ENCODE peak calls at places on chromosomes 4 and X, in five cellular contexts. L, J, K, F and H are unnamed samples.

GRCh38 chrX:37813570-37813969 is 33.7 kb downstream of the CYBB start:
- DNase-seq in L (no peak), F (no peak), J (no peak), K (no peak), H (no peak)

GRCh38 chr4:102174800-102175199 is 170.5 kb downstream of the SLC39A8 start:
- DNase-seq in J (no peak), F (peak; percentile 32), L (no peak), K (no peak), H (peak; percentile 72)

GRCh38 chrX:31179203-31179602 is 107.4 kb upstream of the FTHL17 start:
- DNase-seq in L (no peak), K (no peak), J (no peak), F (no peak), H (no peak)

GRCh38 chr4:168797738-168798375 is 212.2 kb downstream of the CBR4 start:
- DNase-seq in J (no peak), K (no peak), L (no peak), F (no peak), H (no peak)

GRCh38 chr4:36159208-36159607 is 85.1 kb downstream of the ARAP2 start:
- DNase-seq in F (no peak), L (no peak), J (no peak), K (no peak), H (no peak)

GRCh38 chr4:53644607-53645006 is 53.3 kb upstream of the LNX1 start:
- DNase-seq in F (no peak), K (no peak), L (no peak), J (no peak), H (no peak)

GRCh38 chr4:164935363-164935762 is 42.1 kb downstream of the TRIM61 start:
- DNase-seq in L (no peak), J (no peak), F (no peak), K (no peak), H (no peak)

GRCh38 chrX:153889123-153889522 is 3.1 kb upstream of the L1CAM start:
- DNase-seq in J (no peak), F (no peak), K (no peak), L (no peak), H (no peak)

GRCh38 chrX:67610282-67610681 is 66.5 kb downstream of the AR start:
- DNase-seq in F (no peak), K (no peak), J (no peak), L (no peak), H (no peak)

GRCh38 chr4:86036729-86037128 is 323.1 kb downstream of the MAPK10 start:
- DNase-seq in J (no peak), K (no peak), L (no peak), F (peak; percentile 69), H (peak; percentile 75)

GRCh38 chr4:11497972-11498371 is 69.3 kb upstream of the HS3ST1 start:
- DNase-seq in F (no peak), J (no peak), K (no peak), L (no peak), H (no peak)

GRCh38 chrX:25144043-25144940 is 128.5 kb upstream of the ARX start:
- DNase-seq in J (peak; percentile 78), K (peak; percentile 6), L (peak; percentile 42), F (peak; percentile 64), H (peak; percentile 63)

GRCh38 chrX:22365460-22365859 is 92.7 kb downstream of the CBLL2 start:
- DNase-seq in F (peak; percentile 91), K (no peak), L (no peak), J (no peak), H (peak; percentile 70)

GRCh38 chrX:113741744-113742143 is 842.1 kb upstream of the HTR2C start:
- DNase-seq in L (no peak), F (no peak), J (peak; percentile 20), K (no peak), H (peak; percentile 55)

GRCh38 chrX:76026292-76026691 is 146.6 kb upstream of the PBDC1 start:
- DNase-seq in F (no peak), K (no peak), L (no peak), J (no peak), H (no peak)

GRCh38 chr4:68591204-68591603 is 15.1 kb upstream of the UGT2B17 start:
- DNase-seq in F (no peak), K (no peak), L (no peak), J (no peak), H (no peak)

GRCh38 chrX:74438771-74439170 is 17.5 kb downstream of the SLC16A2 start:
- DNase-seq in F (no peak), K (no peak), L (no peak), J (no peak), H (no peak)

GRCh38 chrX:63751481-63751880 is 33.5 kb downstream of the ARHGEF9 start:
- DNase-seq in L (no peak), F (no peak), K (no peak), J (no peak), H (no peak)

GRCh38 chr4:73315091-73315490 is 56.5 kb upstream of the ANKRD17 start:
- DNase-seq in F (peak; percentile 70), L (no peak), K (no peak), J (no peak), H (peak; percentile 16)

GRCh38 chr4:127936974-127937373 is 28.0 kb downstream of the MFSD8 start:
- DNase-seq in L (no peak), F (peak; percentile 30), J (no peak), K (no peak), H (peak; percentile 48)

GRCh38 chrX:67563469-67564448 is 19.9 kb downstream of the AR start:
- DNase-seq in J (no peak), K (no peak), F (peak; percentile 52), L (no peak), H (peak; percentile 71)

GRCh38 chrX:114073926-114074325 is 510.0 kb upstream of the HTR2C start:
- DNase-seq in J (no peak), K (no peak), F (no peak), L (no peak), H (no peak)

GRCh38 chrX:136162827-136163427 is 15.6 kb downstream of the FHL1 start:
- DNase-seq in L (peak; percentile 55), K (peak; percentile 33), J (peak; percentile 37), F (peak; percentile 43), H (peak; percentile 64)
- TF ChIP-seq CTCF in L (peak; percentile 80), K (peak; percentile 55), J (peak; percentile 38), F (peak; percentile 72), H (peak; percentile 77)

GRCh38 chr4:82462415-82462831 is 32.0 kb downstream of the ENOPH1 start:
- DNase-seq in L (peak; percentile 81), J (peak; percentile 94), F (peak; percentile 86), K (peak; percentile 78), H (peak; percentile 93)
- TF ChIP-seq CTCF in L (peak; percentile 87), J (peak; percentile 78), F (peak; percentile 81), K (peak; percentile 71), H (peak; percentile 69)

GRCh38 chrX:72011734-72012133 is 101.1 kb downstream of the NHSL2 start:
- DNase-seq in L (no peak), J (no peak), F (no peak), K (no peak), H (no peak)
- TF ChIP-seq CTCF in L (no peak), J (no peak), F (no peak), K (no peak), H (no peak)

GRCh38 chrX:48676106-48676892 is 7.3 kb upstream of the WAS start:
- DNase-seq in K (peak; percentile 79), L (peak; percentile 88), F (peak; percentile 75), J (peak; percentile 90), H (peak; percentile 86)
- TF ChIP-seq CTCF in K (no peak), L (no peak), F (no peak), J (no peak), H (no peak)

DNA sequence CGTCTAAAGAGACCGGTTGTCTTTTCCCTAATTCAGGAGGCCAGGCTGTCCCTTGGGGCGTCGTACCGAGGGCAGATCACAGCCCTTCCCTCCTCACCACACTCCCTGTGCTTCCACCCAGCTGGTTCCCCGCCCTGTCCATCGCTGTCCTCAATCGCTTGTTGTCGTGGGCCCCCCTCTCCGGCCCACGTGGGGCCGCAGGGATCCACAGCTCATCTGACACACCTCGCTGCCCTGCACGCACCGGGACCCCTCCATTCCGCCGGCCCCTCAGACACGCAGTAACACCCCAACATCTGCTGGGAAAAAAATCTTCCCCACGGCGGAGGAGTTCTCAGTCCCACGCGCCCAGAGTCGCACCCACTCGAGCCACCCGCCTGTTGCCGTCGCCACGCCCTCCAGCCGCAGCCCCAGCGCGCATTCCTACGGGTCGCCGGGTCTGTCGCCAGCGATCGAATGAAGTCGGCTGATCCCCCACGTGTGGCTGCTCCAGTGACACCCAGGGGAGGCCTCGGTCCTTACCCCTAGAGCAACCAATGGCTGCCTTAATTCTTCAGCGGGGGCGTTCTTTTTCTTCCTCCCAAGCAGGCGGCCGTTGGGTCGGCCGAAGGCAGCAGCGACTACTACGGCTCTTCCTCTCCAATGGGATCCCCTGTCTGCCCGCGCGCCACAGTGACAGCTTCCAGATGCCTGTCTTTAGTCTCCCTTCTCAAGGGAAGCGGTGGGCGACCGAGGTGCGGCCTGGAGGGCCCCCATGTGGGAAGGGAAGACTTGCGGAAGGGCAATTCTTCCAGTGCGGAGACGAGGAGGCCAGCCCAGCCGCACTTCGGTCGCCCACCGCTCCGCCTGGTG is 885 bp upstream of the SEPTIN11 start:
- DNase-seq in J (peak; percentile 74), K (peak; percentile 48), F (peak; percentile 76), L (peak; percentile 77), H (peak; percentile 78)
- TF ChIP-seq CTCF in J (no peak), K (no peak), F (peak; percentile 25), L (no peak), H (peak; percentile 1)

DNA sequence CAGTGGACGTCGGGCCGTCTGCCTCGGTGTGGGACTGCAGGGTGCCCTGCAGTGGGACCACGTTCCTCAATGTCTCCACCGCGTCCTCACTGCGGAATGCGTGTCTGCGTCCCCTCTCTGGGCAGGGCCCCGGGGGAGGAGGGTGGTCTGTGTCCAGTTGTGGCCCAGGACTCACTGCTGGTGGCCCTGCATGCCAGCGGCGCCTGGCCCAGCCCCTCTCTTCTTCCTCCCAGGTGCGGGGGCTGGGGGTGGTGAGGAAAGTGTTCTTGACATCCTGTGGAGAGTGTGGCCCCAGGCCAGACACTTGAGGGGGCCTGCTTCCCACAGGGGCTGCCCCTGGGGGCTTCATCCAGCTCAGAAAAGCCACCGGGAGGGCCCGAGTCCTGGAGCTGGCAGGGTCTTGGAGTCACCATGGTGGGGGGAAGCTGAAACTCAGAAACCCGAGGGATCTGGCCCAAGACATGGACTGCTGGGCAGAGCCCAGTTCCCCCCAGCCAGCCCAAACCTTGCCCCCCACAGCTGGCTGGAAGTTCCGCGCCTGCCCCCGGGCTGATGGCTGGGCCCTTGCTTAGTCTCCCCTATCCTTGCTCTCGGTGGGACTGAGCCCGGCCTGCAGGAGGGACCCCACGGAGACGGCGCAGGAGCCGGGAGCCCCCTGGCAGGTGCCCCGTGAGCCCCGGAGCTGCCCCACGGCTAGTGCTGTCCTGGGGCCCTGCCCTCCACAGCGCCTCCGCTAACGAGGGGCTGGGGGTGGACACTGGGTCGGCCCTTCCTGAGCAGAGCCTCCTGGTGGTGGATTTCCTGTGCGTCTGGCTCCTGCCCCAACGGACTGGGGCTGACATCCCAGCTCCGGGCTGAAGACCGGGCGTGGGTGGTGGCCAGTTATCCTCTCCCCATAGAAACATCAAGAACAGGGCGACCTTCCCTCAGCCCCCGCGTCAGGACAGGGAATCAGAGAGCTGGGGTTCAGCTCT is 2.9 kb downstream of the DOK7 start:
- DNase-seq in J (peak; percentile 52), L (peak; percentile 49), K (no peak), F (no peak), H (no peak)
- TF ChIP-seq CTCF in J (peak; percentile 49), L (peak; percentile 40), K (no peak), F (peak; percentile 14), H (peak; percentile 9)

DNA sequence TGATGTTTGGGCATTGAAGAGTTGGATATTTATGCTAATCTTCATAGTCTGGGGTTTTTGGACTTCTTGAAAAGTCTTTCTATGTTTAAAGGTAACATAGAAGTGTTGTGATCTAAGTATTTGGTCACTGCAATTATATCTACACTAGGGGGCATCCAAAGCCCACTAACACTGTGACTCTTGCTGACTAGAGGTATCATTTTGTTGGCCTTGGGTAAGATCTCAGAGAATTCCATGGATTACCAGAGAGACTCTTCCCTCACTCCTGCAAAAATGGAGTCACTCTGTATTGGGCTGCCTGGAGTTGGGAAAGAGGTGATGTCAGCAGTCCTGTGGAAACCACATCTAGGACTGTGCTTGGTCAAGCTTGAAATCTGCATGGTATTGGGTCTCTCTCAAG is 1077.6 kb downstream of the FAM133A start:
- DNase-seq in L (no peak), J (no peak), F (no peak), K (no peak), H (no peak)
- TF ChIP-seq CTCF in L (no peak), J (peak; percentile 34), F (no peak), K (no peak), H (no peak)